ENCODE peak calls at places on chromosomes 11 and 22, in six cellular contexts. One of them, this sample, is unnamed.

GRCh38 chr22:32880061-32880460 is 78.6 kb downstream of the TIMP3 start:
- DNase-seq in K562: no peak
- DNase-seq in A549: no peak
- DNase-seq in HepG2: no peak
- DNase-seq in GM12878: no peak
- DNase-seq in endothelial cell of umbilical vein: no peak
- DNase-seq in this sample: no peak

GRCh38 chr11:96228472-96228871 is 114.5 kb downstream of the MAML2 start:
- DNase-seq in GM12878: no peak
- DNase-seq in endothelial cell of umbilical vein: peak; percentile 96
- DNase-seq in K562: no peak
- DNase-seq in HepG2: peak; percentile 68
- DNase-seq in A549: peak; percentile 68
- DNase-seq in this sample: no peak

GRCh38 chr22:24982301-24983056 is 30.0 kb downstream of the KIAA1671 start:
- DNase-seq in GM12878: no peak
- DNase-seq in endothelial cell of umbilical vein: no peak
- DNase-seq in A549: no peak
- DNase-seq in K562: no peak
- DNase-seq in HepG2: no peak
- DNase-seq in this sample: no peak

GRCh38 chr11:16604784-16605439 is 133.5 kb upstream of the C11orf58 start:
- DNase-seq in A549: no peak
- DNase-seq in HepG2: no peak
- DNase-seq in GM12878: no peak
- DNase-seq in K562: peak; percentile 92
- DNase-seq in endothelial cell of umbilical vein: peak; percentile 29
- DNase-seq in this sample: peak; percentile 29

GRCh38 chr11:64890084-64890944 is 11.9 kb upstream of the EHD1 start:
- DNase-seq in A549: no peak
- DNase-seq in endothelial cell of umbilical vein: no peak
- DNase-seq in HepG2: no peak
- DNase-seq in GM12878: no peak
- DNase-seq in K562: no peak
- DNase-seq in this sample: no peak

GRCh38 chr11:121452609-121453150 is at the start of gene SORL1-AS1:
- DNase-seq in A549: peak; percentile 3
- DNase-seq in HepG2: no peak
- DNase-seq in endothelial cell of umbilical vein: no peak
- DNase-seq in K562: no peak
- DNase-seq in GM12878: no peak
- DNase-seq in this sample: peak; percentile 50

GRCh38 chr22:43491177-43491576 is 79.4 kb downstream of the MPPED1 start:
- DNase-seq in A549: no peak
- DNase-seq in GM12878: no peak
- DNase-seq in HepG2: no peak
- DNase-seq in K562: no peak
- DNase-seq in endothelial cell of umbilical vein: no peak
- DNase-seq in this sample: no peak

GRCh38 chr22:42343136-42343484 is 72.7 kb upstream of the TCF20 start:
- DNase-seq in HepG2: no peak
- DNase-seq in A549: peak; percentile 21
- DNase-seq in endothelial cell of umbilical vein: no peak
- DNase-seq in K562: no peak
- DNase-seq in GM12878: no peak
- DNase-seq in this sample: no peak

GRCh38 chr11:82527185-82527584 is 206.5 kb downstream of the FAM181B start:
- DNase-seq in A549: no peak
- DNase-seq in endothelial cell of umbilical vein: no peak
- DNase-seq in HepG2: no peak
- DNase-seq in K562: no peak
- DNase-seq in GM12878: no peak
- DNase-seq in this sample: no peak

GRCh38 chr11:2510626-2511402 is 66.0 kb downstream of the KCNQ1 start:
- DNase-seq in endothelial cell of umbilical vein: no peak
- DNase-seq in HepG2: no peak
- DNase-seq in GM12878: no peak
- DNase-seq in K562: peak; percentile 1
- DNase-seq in A549: no peak
- DNase-seq in this sample: no peak

GRCh38 chr11:102142333-102142732 is 32.1 kb downstream of the YAP1 start:
- DNase-seq in A549: no peak
- DNase-seq in endothelial cell of umbilical vein: no peak
- DNase-seq in K562: no peak
- DNase-seq in GM12878: no peak
- DNase-seq in HepG2: no peak
- DNase-seq in this sample: no peak

GRCh38 chr11:2036863-2037486 is 39.3 kb upstream of the H19 start:
- DNase-seq in A549: no peak
- DNase-seq in K562: no peak
- DNase-seq in endothelial cell of umbilical vein: no peak
- DNase-seq in HepG2: no peak
- DNase-seq in GM12878: no peak
- DNase-seq in this sample: no peak

GRCh38 chr11:79155237-79155636 is 285.6 kb downstream of the TENM4 start:
- DNase-seq in K562: no peak
- DNase-seq in GM12878: no peak
- DNase-seq in endothelial cell of umbilical vein: no peak
- DNase-seq in HepG2: no peak
- DNase-seq in A549: no peak
- DNase-seq in this sample: no peak

GRCh38 chr11:79160786-79161403 is 279.9 kb downstream of the TENM4 start:
- DNase-seq in endothelial cell of umbilical vein: no peak
- DNase-seq in K562: no peak
- DNase-seq in GM12878: no peak
- DNase-seq in A549: no peak
- DNase-seq in HepG2: no peak
- DNase-seq in this sample: peak; percentile 25

GRCh38 chr11:79157738-79158137 is 283.1 kb downstream of the TENM4 start:
- DNase-seq in K562: no peak
- DNase-seq in GM12878: no peak
- DNase-seq in HepG2: no peak
- DNase-seq in A549: no peak
- DNase-seq in endothelial cell of umbilical vein: no peak
- DNase-seq in this sample: no peak

GRCh38 chr11:79156031-79156430 is 284.8 kb downstream of the TENM4 start:
- DNase-seq in GM12878: no peak
- DNase-seq in endothelial cell of umbilical vein: no peak
- DNase-seq in HepG2: no peak
- DNase-seq in A549: no peak
- DNase-seq in K562: no peak
- DNase-seq in this sample: no peak

GRCh38 chr11:79159657-79160450 is 281.0 kb downstream of the TENM4 start:
- DNase-seq in K562: no peak
- DNase-seq in A549: no peak
- DNase-seq in endothelial cell of umbilical vein: no peak
- DNase-seq in GM12878: no peak
- DNase-seq in HepG2: no peak
- DNase-seq in this sample: no peak
- TF ChIP-seq CTCF in K562: no peak
- TF ChIP-seq CTCF in A549: peak; percentile 21
- TF ChIP-seq CTCF in endothelial cell of umbilical vein: no peak
- TF ChIP-seq CTCF in GM12878: no peak
- TF ChIP-seq CTCF in HepG2: no peak
- TF ChIP-seq CTCF in this sample: no peak

DNA sequence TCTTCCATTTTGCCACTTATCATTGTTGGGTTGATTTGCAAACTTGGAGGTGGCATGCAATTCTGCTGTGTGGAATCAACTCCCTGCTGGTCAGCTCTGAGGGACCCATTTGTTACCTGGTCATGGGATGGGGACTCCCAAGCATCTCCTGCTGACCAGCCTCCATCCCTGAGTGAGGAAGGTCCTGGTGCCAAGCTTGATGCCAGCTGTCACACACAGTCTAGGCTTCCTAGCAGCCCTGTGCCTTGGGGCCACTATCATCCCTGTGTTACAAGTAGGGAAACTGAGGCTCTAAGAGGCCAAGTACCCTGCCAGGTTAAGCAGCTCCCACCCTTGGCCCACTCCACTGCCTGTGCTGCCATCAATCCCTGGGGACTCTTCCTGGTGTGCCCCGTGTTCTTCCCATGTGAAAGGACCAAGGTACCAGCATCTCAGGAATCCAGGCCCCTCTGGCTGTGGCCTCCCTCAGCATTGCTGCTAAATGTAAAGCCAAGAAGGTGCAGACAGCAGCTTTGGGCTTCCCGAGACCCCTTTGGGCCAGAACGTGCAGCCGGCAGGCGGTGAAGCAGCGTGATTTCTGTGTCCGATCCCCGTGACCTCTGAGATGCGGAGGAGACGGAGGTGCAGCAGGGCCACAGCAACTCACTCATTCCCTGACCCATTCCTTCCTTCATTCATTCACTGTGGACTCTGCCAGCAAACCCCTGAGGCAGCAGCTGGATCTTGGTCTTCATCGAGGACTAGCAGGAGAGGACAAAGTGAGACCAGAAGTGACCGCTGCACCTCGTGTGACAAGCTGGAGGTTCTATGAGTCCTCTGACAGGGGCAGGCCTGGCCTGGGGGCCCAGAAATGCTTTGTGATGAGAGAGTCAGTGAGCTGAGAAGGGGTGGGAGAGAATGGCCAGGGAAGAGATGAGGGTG is 49.7 kb downstream of the MYEOV start:
- DNase-seq in HepG2: no peak
- DNase-seq in endothelial cell of umbilical vein: no peak
- DNase-seq in K562: no peak
- DNase-seq in A549: no peak
- DNase-seq in GM12878: no peak
- DNase-seq in this sample: no peak
- H3K4me3 ChIP-seq in HepG2: no peak overlapping the region
- H3K4me3 ChIP-seq in endothelial cell of umbilical vein: no peak overlapping the region
- H3K4me3 ChIP-seq in K562: no peak overlapping the region
- H3K4me3 ChIP-seq in A549: no peak overlapping the region
- H3K4me3 ChIP-seq in GM12878: no peak overlapping the region
- H3K4me3 ChIP-seq in this sample: no peak overlapping the region

GRCh38 chr11:10398525-10398924 is 56.5 kb upstream of the AMPD3 start:
- DNase-seq in endothelial cell of umbilical vein: no peak
- DNase-seq in GM12878: no peak
- DNase-seq in K562: no peak
- DNase-seq in A549: peak; percentile 42
- DNase-seq in HepG2: no peak
- DNase-seq in this sample: peak; percentile 67
- TF ChIP-seq MYC in endothelial cell of umbilical vein: no peak
- TF ChIP-seq MYC in GM12878: no peak
- TF ChIP-seq MYC in K562: no peak
- TF ChIP-seq MYC in A549: no peak
- TF ChIP-seq MYC in HepG2: no peak
- TF ChIP-seq MYC in this sample: peak; percentile 81

GRCh38 chr11:58576792-58577440 is 1.3 kb upstream of the LPXN start:
- DNase-seq in HepG2: peak; percentile 36
- DNase-seq in GM12878: no peak
- DNase-seq in K562: peak; percentile 13
- DNase-seq in endothelial cell of umbilical vein: peak; percentile 53
- DNase-seq in A549: peak; percentile 23
- DNase-seq in this sample: peak; percentile 44
- TF ChIP-seq CTCF in HepG2: peak; percentile 49
- TF ChIP-seq CTCF in GM12878: peak; percentile 37
- TF ChIP-seq CTCF in K562: peak; percentile 39
- TF ChIP-seq CTCF in endothelial cell of umbilical vein: peak; percentile 18
- TF ChIP-seq CTCF in A549: peak; percentile 38
- TF ChIP-seq CTCF in this sample: no peak

DNA sequence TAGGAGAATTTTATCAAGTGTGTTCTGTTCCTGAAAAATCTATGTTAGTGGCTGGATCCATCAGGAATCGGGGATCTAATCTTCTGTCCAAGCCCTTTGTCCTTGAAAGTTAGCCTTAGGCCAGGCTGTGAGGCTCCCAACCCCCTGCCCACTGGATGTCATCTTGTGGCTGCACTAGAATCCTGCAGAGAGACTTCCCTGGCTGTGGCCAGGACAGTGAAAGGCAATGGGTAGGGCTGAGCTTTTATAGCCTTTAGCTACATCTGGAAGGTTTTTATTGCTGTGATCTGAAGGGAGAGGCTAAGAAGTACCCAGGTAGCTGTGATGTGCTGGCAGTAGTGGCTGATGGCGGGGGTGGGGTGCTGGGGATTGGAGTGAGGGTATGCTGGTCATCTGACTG is 2.1 kb downstream of the OAF start:
- DNase-seq in GM12878: no peak
- DNase-seq in K562: no peak
- DNase-seq in endothelial cell of umbilical vein: no peak
- DNase-seq in A549: no peak
- DNase-seq in HepG2: no peak
- DNase-seq in this sample: no peak
- H3K4me3 ChIP-seq in GM12878: no peak overlapping the region
- H3K4me3 ChIP-seq in K562: no peak overlapping the region
- H3K4me3 ChIP-seq in endothelial cell of umbilical vein: no peak overlapping the region
- H3K4me3 ChIP-seq in A549: no peak overlapping the region
- H3K4me3 ChIP-seq in HepG2: peak overlapping the region; percentile 74
- H3K4me3 ChIP-seq in this sample: peak overlapping the region; percentile 96

GRCh38 chr11:27525824-27526516 is 19.4 kb upstream of the LIN7C start:
- DNase-seq in A549: no peak
- DNase-seq in K562: no peak
- DNase-seq in HepG2: no peak
- DNase-seq in endothelial cell of umbilical vein: no peak
- DNase-seq in GM12878: no peak
- DNase-seq in this sample: no peak

GRCh38 chr11:27528711-27529110 is 22.1 kb upstream of the LIN7C start:
- DNase-seq in A549: no peak
- DNase-seq in GM12878: no peak
- DNase-seq in K562: no peak
- DNase-seq in HepG2: no peak
- DNase-seq in endothelial cell of umbilical vein: no peak
- DNase-seq in this sample: no peak

GRCh38 chr11:27520226-27520625 is 13.7 kb upstream of the LIN7C start:
- DNase-seq in HepG2: no peak
- DNase-seq in endothelial cell of umbilical vein: no peak
- DNase-seq in A549: no peak
- DNase-seq in K562: no peak
- DNase-seq in GM12878: no peak
- DNase-seq in this sample: peak; percentile 3

GRCh38 chr11:27518522-27518921 is 12.0 kb upstream of the LIN7C start:
- DNase-seq in K562: no peak
- DNase-seq in GM12878: no peak
- DNase-seq in HepG2: no peak
- DNase-seq in endothelial cell of umbilical vein: no peak
- DNase-seq in A549: no peak
- DNase-seq in this sample: no peak

DNA sequence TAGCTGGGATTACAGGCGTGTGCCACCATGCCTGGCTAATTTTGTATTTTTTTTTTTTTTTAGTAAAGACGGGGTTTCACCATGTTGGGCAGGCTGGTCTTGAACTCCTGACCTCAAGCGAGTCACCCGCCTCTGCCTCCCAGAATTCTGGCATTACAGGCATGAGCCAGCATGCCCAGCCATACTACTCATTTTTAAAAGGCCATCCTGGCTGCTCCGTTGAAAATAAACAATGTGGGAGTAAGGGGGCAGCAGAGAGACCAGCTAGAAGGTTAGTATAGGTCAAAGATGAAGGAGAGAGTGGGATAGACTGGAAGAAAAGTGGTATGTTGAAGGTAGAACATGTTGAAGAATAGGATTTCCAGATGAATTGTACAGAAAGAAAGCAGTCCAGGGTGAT is 17.6 kb upstream of the LIN7C start:
- DNase-seq in GM12878: no peak
- DNase-seq in K562: peak; percentile 21
- DNase-seq in HepG2: peak; percentile 41
- DNase-seq in A549: peak; percentile 61
- DNase-seq in endothelial cell of umbilical vein: no peak
- DNase-seq in this sample: peak; percentile 14
- TF ChIP-seq MYC in GM12878: no peak
- TF ChIP-seq MYC in K562: no peak
- TF ChIP-seq MYC in HepG2: no peak
- TF ChIP-seq MYC in A549: no peak
- TF ChIP-seq MYC in endothelial cell of umbilical vein: no peak
- TF ChIP-seq MYC in this sample: no peak